ENCODE peak calls at places on chromosomes 1 and 21, in six cellular contexts. T, L, I, S, E and F are unnamed samples.

GRCh38 chr21:42300956-42301355 is 14.3 kb downstream of the TFF3 start:
- DNase-seq in T (no peak), L (no peak), I (no peak), S (no peak), E (no peak), F (no peak)

GRCh38 chr1:229112832-229113548 is 157.9 kb upstream of the RAB4A start:
- DNase-seq in T (no peak), L (no peak), I (no peak), S (no peak), E (no peak), F (no peak)

GRCh38 chr1:118900643-118901440 is 87.3 kb downstream of the TBX15 start:
- DNase-seq in T (no peak), L (no peak), I (no peak), S (no peak), E (no peak), F (no peak)

GRCh38 chr1:53577141-53578100 is 118.2 kb downstream of the DMRTB1 start:
- DNase-seq in T (no peak), L (no peak), I (no peak), S (no peak), E (no peak), F (peak; percentile 40)

GRCh38 chr1:22539510-22540118 is 23.7 kb upstream of the EPHA8 start:
- DNase-seq in T (no peak), L (no peak), I (no peak), S (peak; percentile 54), E (no peak), F (no peak)

GRCh38 chr1:23433122-23433521 is 8.6 kb upstream of the TCEA3 start:
- DNase-seq in T (no peak), L (no peak), I (no peak), S (no peak), E (no peak), F (no peak)

GRCh38 chr1:194045416-194045815 is 859.0 kb upstream of the B3GALT2 start:
- DNase-seq in T (no peak), L (no peak), I (no peak), S (no peak), E (no peak), F (no peak)

GRCh38 chr1:41538741-41539415 is 54.4 kb upstream of the EDN2 start:
- DNase-seq in T (no peak), L (no peak), I (no peak), S (no peak), E (no peak), F (peak; percentile 15)

GRCh38 chr1:74679811-74680210 is 6.2 kb upstream of the ERICH3 start:
- DNase-seq in T (no peak), L (no peak), I (no peak), S (no peak), E (no peak), F (no peak)

GRCh38 chr1:168172250-168172915 is 6.4 kb upstream of the TIPRL start:
- DNase-seq in T (no peak), L (no peak), I (no peak), S (no peak), E (no peak), F (no peak)

GRCh38 chr1:177872563-177872900 is 97.3 kb downstream of the SEC16B start:
- DNase-seq in T (no peak), L (no peak), I (no peak), S (no peak), E (no peak), F (no peak)

GRCh38 chr1:210819266-210819665 is 314.7 kb downstream of the KCNH1 start:
- DNase-seq in T (no peak), L (no peak), I (no peak), S (no peak), E (no peak), F (no peak)

GRCh38 chr1:178870944-178871343 is at the start of gene ANGPTL1:
- DNase-seq in T (no peak), L (no peak), I (no peak), S (no peak), E (no peak), F (no peak)